ENCODE peak calls at places on chromosome 11, in eight cellular contexts. Z is H9; Q is CD8-positive, alpha-beta T cell; G is left ventricle myocardium inferior; L is cardiac muscle cell; S is mammary epithelial cell; V is lung; R is IMR-90. U is an unnamed sample. For H3K9me3 and H3K4me1, the result is how much of the 10 kb centered on the place peaks cover.

GRCh38 chr11:32962016-32962415 is 53.7 kb upstream of the DEPDC7 start:
- DNase-seq in Z (no peak), Q (no peak), G (no peak), L (peak), S (no peak), V (no peak), R (peak), U (no peak)

GRCh38 chr11:48064306-48064705 is 83.9 kb downstream of the PTPRJ start:
- DNase-seq in Z (no peak), Q (no peak), G (no peak), L (peak), S (no peak), V (no peak), R (peak), U (no peak)

GRCh38 chr11:101974255-101974654 is 57.9 kb upstream of the ANGPTL5 start:
- DNase-seq in Z (no peak), Q (no peak), G (no peak), L (peak), S (no peak), V (no peak), R (peak), U (no peak)

GRCh38 chr11:92107331-92107730 is 117.3 kb upstream of the FAT3 start:
- DNase-seq in Z (no peak), Q (no peak), G (no peak), L (no peak), S (no peak), V (no peak), R (no peak), U (no peak)

GRCh38 chr11:17986007-17986710 is 26.7 kb downstream of the SERGEF start:
- DNase-seq in Z (no peak), Q (no peak), G (peak), L (peak), S (peak), V (no peak), R (peak), U (peak)

GRCh38 chr11:112977620-112978212 is 16.5 kb downstream of the NCAM1 start:
- DNase-seq in Z (no peak), Q (no peak), G (no peak), L (peak), S (peak), V (no peak), R (peak), U (no peak)

GRCh38 chr11:93718057-93718563 is 23.2 kb downstream of the TAF1D start:
- DNase-seq in Z (no peak), Q (no peak), G (no peak), L (no peak), S (no peak), V (no peak), R (no peak), U (no peak)

GRCh38 chr11:123537726-123538125 is 107.7 kb downstream of the GRAMD1B start:
- DNase-seq in Z (no peak), Q (no peak), G (no peak), L (no peak), S (no peak), V (no peak), R (no peak), U (no peak)

GRCh38 chr11:113373981-113374560 is 13.5 kb upstream of the ANKK1 start:
- DNase-seq in Z (no peak), Q (no peak), G (no peak), L (peak), S (no peak), V (no peak), R (no peak), U (no peak)

GRCh38 chr11:69640260-69640994 is 529 bp upstream of the CCND1 start:
- DNase-seq in Z (peak), Q (no peak), G (peak), L (peak), S (peak), V (no peak), R (no peak), U (no peak)

GRCh38 chr11:98137437-98137836 is 883.3 kb upstream of the CNTN5 start:
- DNase-seq in Z (no peak), Q (no peak), G (no peak), L (peak), S (no peak), V (no peak), R (no peak), U (no peak)

GRCh38 chr11:837990-838307 is 4.4 kb downstream of the POLR2L start:
- DNase-seq in Z (no peak), Q (no peak), G (no peak), L (no peak), S (no peak), V (no peak), R (no peak), U (no peak)

GRCh38 chr11:839280-839623 is 3.1 kb downstream of the POLR2L start:
- DNase-seq in Z (no peak), Q (no peak), G (no peak), L (no peak), S (no peak), V (no peak), R (no peak), U (no peak)

GRCh38 chr11:837189-837989 is 4.6 kb downstream of the CD151 start:
- DNase-seq in Z (no peak), Q (no peak), G (no peak), L (no peak), S (no peak), V (no peak), R (no peak), U (no peak)

GRCh38 chr11:839875-840617 is 2.3 kb downstream of the POLR2L start:
- DNase-seq in Z (no peak), Q (no peak), G (no peak), L (no peak), S (no peak), V (no peak), R (no peak), U (no peak)

GRCh38 chr11:838441-839279 is 3.7 kb downstream of the POLR2L start:
- DNase-seq in Z (peak), Q (no peak), G (no peak), L (peak), S (peak), V (no peak), R (no peak), U (no peak)
- TF ChIP-seq CTCF in Z (peak), Q (no peak), G (peak), L (peak), S (no peak), V (no peak), R (peak), U (no peak)

GRCh38 chr11:29448246-29448877 is 568.5 kb downstream of the KCNA4 start:
- DNase-seq in Z (no peak), Q (no peak), G (no peak), L (peak), S (peak), V (no peak), R (peak), U (no peak)

GRCh38 chr11:29446132-29446531 is 570.7 kb downstream of the KCNA4 start:
- DNase-seq in Z (no peak), Q (no peak), G (no peak), L (no peak), S (no peak), V (no peak), R (no peak), U (no peak)

GRCh38 chr11:29449280-29450074 is 567.4 kb downstream of the KCNA4 start:
- DNase-seq in Z (no peak), Q (no peak), G (no peak), L (peak), S (no peak), V (no peak), R (no peak), U (no peak)

GRCh38 chr11:29447821-29448220 is 569.0 kb downstream of the KCNA4 start:
- DNase-seq in Z (no peak), Q (no peak), G (no peak), L (no peak), S (no peak), V (no peak), R (no peak), U (no peak)

DNA sequence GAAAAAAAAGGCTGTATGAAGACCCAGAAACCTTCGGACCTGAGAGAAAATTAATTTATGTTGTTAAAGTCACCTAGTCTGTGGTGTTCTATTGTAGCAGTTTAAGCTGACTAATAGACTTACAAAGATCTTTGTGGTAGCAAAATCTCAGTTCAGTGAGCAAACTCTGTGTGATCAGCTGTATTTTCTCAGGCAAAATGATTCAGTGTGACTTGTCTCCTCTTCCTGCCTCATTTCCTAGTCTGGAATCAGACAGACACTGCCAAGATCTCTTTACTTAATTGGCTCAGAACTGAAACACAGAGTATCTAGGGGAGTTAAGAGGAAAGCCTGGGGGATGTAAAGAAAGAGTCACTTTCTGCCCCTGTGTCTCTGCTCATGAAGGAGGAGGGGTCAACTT is 564.7 kb downstream of the KCNA4 start:
- DNase-seq in Z (no peak), Q (no peak), G (no peak), L (peak), S (peak), V (no peak), R (peak), U (no peak)
- H3K9me3 ChIP-seq in Z (under half), Q (under half), G (under half), L (under half), S (under half), V (under half), R (under half), U (under half)

GRCh38 chr11:30479899-30480298 is 106.3 kb downstream of the MPPED2 start:
- DNase-seq in Z (no peak), Q (no peak), G (no peak), L (no peak), S (no peak), V (no peak), R (no peak), U (no peak)

GRCh38 chr11:30481385-30481784 is 104.8 kb downstream of the MPPED2 start:
- DNase-seq in Z (no peak), Q (no peak), G (no peak), L (no peak), S (no peak), V (no peak), R (no peak), U (no peak)

GRCh38 chr11:30481816-30482215 is 104.3 kb downstream of the MPPED2 start:
- DNase-seq in Z (no peak), Q (no peak), G (no peak), L (no peak), S (no peak), V (no peak), R (no peak), U (no peak)

GRCh38 chr11:30477061-30477460 is 109.1 kb downstream of the MPPED2 start:
- DNase-seq in Z (no peak), Q (no peak), G (no peak), L (no peak), S (no peak), V (no peak), R (no peak), U (no peak)

GRCh38 chr11:30478923-30479322 is 107.2 kb downstream of the MPPED2 start:
- DNase-seq in Z (no peak), Q (no peak), G (peak), L (peak), S (no peak), V (no peak), R (no peak), U (peak)
- H3K4me1 ChIP-seq in Z (under half), Q (under half), G (half or more), L (under half), S (under half), V (under half), R (under half), U (under half)

GRCh38 chr11:115627071-115627470 is 122.9 kb upstream of the CADM1 start:
- DNase-seq in Z (no peak), Q (no peak), G (no peak), L (no peak), S (no peak), V (no peak), R (no peak), U (no peak)

GRCh38 chr11:115630109-115630700 is 126.0 kb upstream of the CADM1 start:
- DNase-seq in Z (no peak), Q (no peak), G (no peak), L (no peak), S (no peak), V (no peak), R (no peak), U (no peak)

GRCh38 chr11:115631609-115632008 is 127.4 kb upstream of the CADM1 start:
- DNase-seq in Z (no peak), Q (no peak), G (no peak), L (no peak), S (no peak), V (no peak), R (no peak), U (no peak)

GRCh38 chr11:115627666-115628460 is 123.6 kb upstream of the CADM1 start:
- DNase-seq in Z (no peak), Q (no peak), G (no peak), L (no peak), S (no peak), V (no peak), R (no peak), U (no peak)

GRCh38 chr11:115629456-115630015 is 125.3 kb upstream of the CADM1 start:
- DNase-seq in Z (no peak), Q (no peak), G (no peak), L (no peak), S (no peak), V (no peak), R (no peak), U (no peak)
- TF ChIP-seq CTCF in Z (no peak), Q (no peak), G (no peak), L (no peak), S (no peak), V (no peak), R (no peak), U (no peak)

GRCh38 chr11:106789406-106789805 is 228.9 kb downstream of the GUCY1A2 start:
- DNase-seq in Z (no peak), Q (no peak), G (no peak), L (no peak), S (peak), V (no peak), R (no peak), U (no peak)
- H3K9me3 ChIP-seq in Z (under half), Q (under half), G (under half), L (under half), S (under half), V (under half), R (under half), U (under half)

GRCh38 chr11:26949846-26950245 is 44.1 kb upstream of the FIBIN start:
- DNase-seq in Z (no peak), Q (no peak), G (no peak), L (no peak), S (no peak), V (no peak), R (peak), U (no peak)
- H3K4me1 ChIP-seq in Z (under half), Q (under half), G (under half), L (under half), S (under half), V (under half), R (under half), U (under half)

GRCh38 chr11:76599041-76600013 is 71.2 kb downstream of the LRRC32 start:
- DNase-seq in Z (peak), Q (no peak), G (no peak), L (peak), S (no peak), V (no peak), R (peak), U (no peak)
- TF ChIP-seq CTCF in Z (no peak), Q (no peak), G (no peak), L (no peak), S (no peak), V (no peak), R (no peak), U (no peak)

GRCh38 chr11:29937526-29937925 is 79.3 kb downstream of the KCNA4 start:
- DNase-seq in Z (no peak), Q (no peak), G (no peak), L (no peak), S (no peak), V (no peak), R (no peak), U (no peak)
- H3K9me3 ChIP-seq in Z (under half), Q (under half), G (under half), L (under half), S (under half), V (under half), R (under half), U (under half)

GRCh38 chr11:64759722-64760719 is at the start of gene PYGM:
- DNase-seq in Z (peak), Q (no peak), G (peak), L (peak), S (no peak), V (no peak), R (no peak), U (peak)
- H3K4me1 ChIP-seq in Z (under half), Q (half or more), G (half or more), L (half or more), S (under half), V (under half), R (under half), U (under half)

GRCh38 chr11:66327171-66328035 is 8.8 kb downstream of the RIN1 start:
- DNase-seq in Z (no peak), Q (no peak), G (no peak), L (peak), S (peak), V (no peak), R (peak), U (no peak)
- TF ChIP-seq CTCF in Z (no peak), Q (no peak), G (no peak), L (no peak), S (no peak), V (no peak), R (peak), U (no peak)